ENCODE peak calls at places on chromosomes 6 and 20, in five cellular contexts. C, T, Y, B and D are unnamed samples.
A peak's percentile ranks its signal among the peaks of the same experiment; 100 is the strongest.

GRCh38 chr6:135012764-135013163 is 41.9 kb downstream of the HBS1L start:
- DNase-seq in T (no peak), C (no peak), Y (no peak), B (no peak), D (no peak)

GRCh38 chr6:142265476-142265875 is 36.3 kb upstream of the ADGRG6 start:
- DNase-seq in B (no peak), Y (no peak), C (no peak), T (no peak), D (no peak)

GRCh38 chr20:40675599-40676221 is 13.3 kb downstream of the MAFB start:
- DNase-seq in T (no peak), C (no peak), B (no peak), Y (no peak), D (no peak)

GRCh38 chr6:70163795-70164194 is 139.1 kb downstream of the COL9A1 start:
- DNase-seq in C (no peak), B (no peak), T (no peak), Y (no peak), D (no peak)

GRCh38 chr20:32474009-32474716 is 111.0 kb downstream of the NOL4L start:
- DNase-seq in B (no peak), C (no peak), T (no peak), Y (no peak), D (no peak)

GRCh38 chr6:116277124-116277523 is 2.6 kb downstream of the TSPYL1 start:
- DNase-seq in B (no peak), T (no peak), Y (no peak), C (no peak), D (no peak)

GRCh38 chr6:75882734-75883133 is 133.7 kb downstream of the MYO6 start:
- DNase-seq in C (no peak), Y (no peak), T (no peak), B (no peak), D (no peak)

GRCh38 chr6:21732731-21733130 is 139.2 kb downstream of the SOX4 start:
- DNase-seq in C (no peak), Y (no peak), T (no peak), B (no peak), D (no peak)

GRCh38 chr6:159961523-159961922 is 7.4 kb upstream of the IGF2R start:
- DNase-seq in T (peak; percentile 14), Y (no peak), B (no peak), C (no peak), D (no peak)

GRCh38 chr20:32416206-32416605 is 58.1 kb downstream of the ASXL1 start:
- DNase-seq in T (no peak), Y (no peak), C (no peak), B (no peak), D (no peak)

GRCh38 chr6:156102129-156102528 is 646.5 kb upstream of the NOX3 start:
- DNase-seq in Y (no peak), C (no peak), T (peak; percentile 45), B (no peak), D (no peak)

GRCh38 chr6:104284872-104285271 is 574.8 kb downstream of the HACE1 start:
- DNase-seq in Y (no peak), C (no peak), B (no peak), T (no peak), D (no peak)

GRCh38 chr6:5457036-5457435 is 195.7 kb downstream of the FARS2 start:
- DNase-seq in Y (peak; percentile 46), C (peak; percentile 33), B (peak; percentile 91), T (no peak), D (no peak)

GRCh38 chr6:157123245-157123644 is 200.1 kb downstream of the TMEM242 start:
- DNase-seq in C (no peak), Y (no peak), B (no peak), T (no peak), D (no peak)

GRCh38 chr6:70103798-70104197 is 199.1 kb downstream of the COL9A1 start:
- DNase-seq in T (no peak), Y (no peak), B (no peak), C (no peak), D (no peak)

GRCh38 chr6:7532821-7533220 is 8.7 kb upstream of the DSP start:
- DNase-seq in C (no peak), T (no peak), Y (no peak), B (no peak), D (no peak)

GRCh38 chr6:42361036-42361435 is 90.7 kb downstream of the TRERF1 start:
- DNase-seq in C (no peak), T (no peak), Y (no peak), B (no peak), D (no peak)

GRCh38 chr20:51616060-51616459 is 73.5 kb upstream of the NFATC2 start:
- DNase-seq in T (no peak), C (no peak), Y (no peak), B (no peak), D (no peak)

GRCh38 chr20:2217857-2218529 is 77.8 kb upstream of the TGM3 start:
- DNase-seq in Y (no peak), C (no peak), B (no peak), T (no peak), D (no peak)

GRCh38 chr6:14270925-14271791 is 153.6 kb downstream of the CD83 start:
- DNase-seq in C (no peak), Y (no peak), T (peak; percentile 32), B (no peak), D (no peak)

GRCh38 chr6:106247293-106247692 is 78.3 kb downstream of the ATG5 start:
- DNase-seq in C (no peak), T (no peak), Y (no peak), B (no peak), D (no peak)

GRCh38 chr6:131053546-131054240 is 9.4 kb downstream of the EPB41L2 start:
- DNase-seq in B (no peak), T (no peak), Y (no peak), C (no peak), D (no peak)

GRCh38 chr20:32917191-32917950 is 58.6 kb downstream of the EFCAB8 start:
- DNase-seq in C (no peak), Y (no peak), T (no peak), B (peak; percentile 18), D (no peak)

DNA sequence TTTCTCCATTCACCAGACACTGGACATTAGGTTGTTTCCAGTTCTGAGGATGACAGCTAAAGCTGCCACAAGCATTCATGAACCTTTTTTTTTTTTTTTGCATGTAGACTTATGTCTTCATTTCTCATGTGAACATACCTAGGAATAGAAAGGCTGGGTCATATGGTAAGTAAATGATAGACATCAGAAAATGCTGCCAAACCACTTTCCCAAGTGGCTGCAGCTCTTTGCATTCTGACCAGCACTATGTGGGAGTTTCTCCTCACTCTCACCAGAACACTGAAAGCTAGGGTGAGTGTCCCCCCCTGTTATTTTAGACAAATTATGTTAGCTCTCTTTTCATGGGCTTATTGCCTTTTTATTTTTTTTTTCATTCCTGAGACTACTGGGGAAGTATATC is 197.5 kb downstream of the OTOR start:
- DNase-seq in C (no peak), Y (no peak), B (no peak), T (no peak), D (no peak)
- H3K36me3 ChIP-seq in C (no peaks in the 10 kb centered on the region), Y (no peaks in the 10 kb centered on the region), B (no peaks in the 10 kb centered on the region), T (no peaks in the 10 kb centered on the region), D (no peaks in the 10 kb centered on the region)

DNA sequence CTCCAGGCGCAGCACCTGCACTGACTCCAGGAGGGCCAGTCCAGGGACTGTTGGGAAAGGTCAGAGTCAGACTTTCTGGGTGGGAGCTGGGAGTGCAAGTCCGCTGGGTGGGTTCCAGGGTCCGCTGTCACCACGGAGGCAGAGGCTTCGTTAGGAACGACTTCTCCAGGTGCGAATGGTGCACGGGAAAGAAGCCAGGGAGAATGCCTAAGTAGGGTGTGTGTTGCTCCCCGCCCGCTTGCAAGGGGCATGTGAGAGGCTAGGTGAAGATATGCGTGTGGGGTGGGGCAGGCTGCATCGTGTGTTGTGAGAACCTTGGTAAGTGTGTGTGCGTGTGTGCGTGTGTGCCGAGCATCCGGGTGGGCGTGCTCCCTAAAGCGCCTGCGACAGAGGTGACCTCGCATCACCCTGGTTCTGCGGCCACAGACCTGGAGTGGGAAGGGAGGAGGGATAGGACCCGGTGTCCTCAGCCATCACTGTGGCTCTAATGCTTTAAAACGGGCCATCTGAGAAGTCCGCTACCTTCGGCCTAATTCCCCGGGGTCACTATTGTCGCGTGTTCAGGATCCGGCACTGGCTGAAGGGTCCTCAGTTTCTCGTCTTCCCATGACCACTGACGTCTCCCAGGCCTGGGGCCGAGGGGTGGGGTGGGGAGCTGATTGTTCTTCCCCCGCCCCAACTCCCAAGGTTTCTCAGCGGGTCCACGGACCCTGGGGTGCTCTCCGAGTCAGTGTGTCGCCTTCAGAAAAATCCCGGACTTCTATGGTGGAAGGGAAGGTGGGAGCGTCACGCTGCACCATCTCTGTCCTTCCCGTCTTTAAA is 6.1 kb downstream of the SLC32A1 start:
- DNase-seq in T (peak; percentile 57), Y (no peak), C (no peak), B (no peak), D (no peak)
- H3K4me3 ChIP-seq in T (peak overlapping the region; percentile 59), Y (no peak overlapping the region), C (peak overlapping the region; percentile 21), B (no peak overlapping the region), D (peak overlapping the region; percentile 53)

DNA sequence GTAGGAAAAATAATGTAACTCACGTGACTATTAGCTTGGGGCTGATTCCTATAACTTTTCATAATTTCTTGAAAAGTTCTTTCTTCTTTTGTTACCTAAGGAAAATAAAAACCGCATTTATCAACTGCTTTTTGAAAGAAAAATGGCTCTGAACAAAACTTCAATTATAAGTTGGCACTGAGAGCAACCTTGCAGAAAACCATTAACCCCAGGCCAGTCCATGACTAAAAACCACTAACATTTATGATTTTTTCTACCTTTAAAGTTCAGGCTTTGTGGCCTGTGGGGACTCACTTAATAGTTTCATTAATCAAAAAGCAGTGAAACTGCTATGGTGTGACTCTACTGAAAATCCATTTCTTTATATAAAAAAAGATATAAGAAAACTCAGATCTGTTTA is 69.1 kb upstream of the SAMHD1 start:
- DNase-seq in C (no peak), T (no peak), B (no peak), Y (no peak), D (no peak)
- H3K36me3 ChIP-seq in C (peaks cover 5% of the 10 kb centered on the region), T (peaks cover 15% of the 10 kb centered on the region), B (no peaks in the 10 kb centered on the region), Y (no peaks in the 10 kb centered on the region), D (peaks cover 43% of the 10 kb centered on the region)

GRCh38 chr6:89941031-89941775 is 46.9 kb downstream of the GJA10 start:
- DNase-seq in B (peak; percentile 65), C (no peak), T (no peak), Y (no peak), D (no peak)

GRCh38 chr6:89940225-89941027 is 46.2 kb downstream of the GJA10 start:
- DNase-seq in C (peak; percentile 60), T (no peak), Y (no peak), B (peak; percentile 78), D (peak; percentile 37)

GRCh38 chr6:89941847-89942497 is 47.7 kb downstream of the GJA10 start:
- DNase-seq in Y (no peak), C (no peak), T (no peak), B (no peak), D (no peak)

GRCh38 chr6:89938014-89938413 is 43.7 kb downstream of the GJA10 start:
- DNase-seq in T (peak; percentile 1), C (no peak), B (no peak), Y (no peak), D (no peak)

DNA sequence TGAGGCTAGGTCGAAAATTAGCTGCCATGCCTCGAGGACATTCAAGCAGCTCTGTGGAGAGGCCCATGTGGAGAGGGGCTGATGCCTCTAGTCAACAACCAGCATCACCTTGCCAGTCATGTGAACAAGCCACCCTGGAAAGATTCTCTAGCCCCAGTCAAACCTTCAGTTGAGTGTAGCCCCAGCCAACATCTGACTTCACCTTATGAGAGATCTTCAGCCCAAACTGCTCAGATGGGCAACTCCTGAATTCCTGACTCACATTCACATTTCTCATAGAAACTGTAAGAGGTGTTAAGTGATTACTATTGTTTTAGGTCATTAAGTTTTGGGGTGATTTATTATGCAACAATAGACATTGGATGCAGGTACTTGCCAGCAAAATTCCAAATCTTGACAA is 44.9 kb downstream of the GJA10 start:
- DNase-seq in C (no peak), B (no peak), Y (no peak), T (peak; percentile 14), D (no peak)
- H3K4me3 ChIP-seq in C (no peak overlapping the region), B (no peak overlapping the region), Y (no peak overlapping the region), T (no peak overlapping the region), D (no peak overlapping the region)